ENCODE peak calls at places on chromosome 16, in five cellular contexts. T is transverse colon, G is tibial artery, X is epithelial cell of esophagus, J is lung. W is an unnamed sample.

GRCh38 chr16:72658888-72659717 is 388.8 kb downstream of the ZFHX3 start:
- DNase-seq in T (no peak), J (no peak), G (no peak), X (no peak), W (no peak)

GRCh38 chr16:87854907-87855683 is 14.2 kb downstream of the SLC7A5 start:
- DNase-seq in X (no peak), T (no peak), J (no peak), G (no peak), W (no peak)

GRCh38 chr16:47617732-47618131 is 156.6 kb downstream of the PHKB start:
- DNase-seq in J (no peak), X (peak; percentile 33), G (no peak), T (no peak), W (no peak)

GRCh38 chr16:76963614-76964315 is 227.2 kb upstream of the MON1B start:
- DNase-seq in X (no peak), G (no peak), J (no peak), T (no peak), W (no peak)

GRCh38 chr16:21028728-21029127 is 121.9 kb downstream of the DNAH3 start:
- DNase-seq in J (no peak), X (no peak), G (no peak), T (no peak), W (no peak)

GRCh38 chr16:80027007-80027965 is 426.7 kb upstream of the MAF start:
- DNase-seq in X (peak; percentile 99), G (peak; percentile 68), T (peak; percentile 40), J (peak; percentile 62), W (peak; percentile 86)

GRCh38 chr16:51839697-51840462 is 688.8 kb upstream of the SALL1 start:
- DNase-seq in J (no peak), G (no peak), X (peak; percentile 11), T (no peak), W (peak; percentile 74)

GRCh38 chr16:77250395-77250794 is 51.2 kb downstream of the SYCE1L start:
- DNase-seq in X (no peak), G (no peak), T (no peak), J (no peak), W (no peak)

GRCh38 chr16:75627856-75628255 is 4.8 kb upstream of the ADAT1 start:
- DNase-seq in G (no peak), X (no peak), J (no peak), T (no peak), W (no peak)

GRCh38 chr16:23952128-23953041 is 116.6 kb downstream of the PRKCB start:
- DNase-seq in T (no peak), X (no peak), G (no peak), J (no peak), W (no peak)

GRCh38 chr16:65988019-65988418 is 378.5 kb upstream of the CDH5 start:
- DNase-seq in G (no peak), X (no peak), T (no peak), J (no peak), W (no peak)

GRCh38 chr16:26930776-26931175 is 136.0 kb upstream of the C16orf82 start:
- DNase-seq in G (no peak), X (no peak), T (no peak), J (no peak), W (no peak)

GRCh38 chr16:8958344-8958808 is 5.3 kb downstream of the USP7 start:
- DNase-seq in X (peak; percentile 9), G (no peak), T (peak; percentile 52), J (no peak), W (no peak)

GRCh38 chr16:15583526-15583925 is 59.4 kb downstream of the MARF1 start:
- DNase-seq in T (no peak), J (no peak), X (no peak), G (no peak), W (no peak)

GRCh38 chr16:68113059-68113757 is 28.0 kb downstream of the NFATC3 start:
- DNase-seq in X (no peak), T (no peak), J (no peak), G (no peak), W (no peak)

DNA sequence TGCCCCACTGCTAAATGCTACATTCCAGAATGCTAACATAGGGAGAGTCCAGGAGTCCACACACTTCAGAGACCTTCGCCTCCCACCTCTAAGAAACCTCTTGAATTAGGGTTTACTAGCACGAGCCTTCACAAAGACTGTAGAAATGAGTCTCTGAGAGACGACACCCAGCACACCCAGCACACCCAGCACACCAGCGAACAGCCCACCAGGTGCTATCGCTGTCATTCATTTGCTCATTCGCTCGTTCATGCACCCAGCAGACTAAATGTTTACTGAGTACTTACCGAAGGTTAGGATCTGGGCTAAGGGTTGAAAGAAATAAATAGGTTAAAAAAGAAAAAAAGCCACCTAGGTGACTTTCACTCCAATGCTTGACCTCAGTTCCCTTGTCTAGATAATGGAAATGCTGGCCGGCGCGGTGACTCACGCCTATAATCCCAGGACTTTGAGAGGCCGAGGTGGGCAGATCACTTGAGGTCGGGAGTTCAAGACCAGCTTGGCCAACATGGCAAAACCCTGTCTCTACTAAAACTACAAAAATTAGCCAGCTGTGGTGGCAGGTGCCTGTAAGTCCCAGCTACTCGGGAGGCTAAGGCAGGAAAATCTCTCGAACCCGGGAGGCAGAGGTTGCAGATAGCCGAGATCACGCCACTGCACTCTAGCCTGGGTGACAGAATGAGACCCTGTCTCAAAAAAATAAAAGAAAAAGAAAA is 100.8 kb downstream of the ADCY9 start:
- DNase-seq in X (no peak), T (no peak), G (no peak), J (no peak), W (peak; percentile 72)
- H3K4me3 ChIP-seq in X (no peak overlapping the region), T (no peak overlapping the region), G (no peak overlapping the region), J (no peak overlapping the region), W (peak overlapping the region; percentile 1)

GRCh38 chr16:25177512-25177830 is 39.3 kb upstream of the AQP8 start:
- DNase-seq in T (no peak), J (no peak), G (no peak), X (no peak), W (no peak)

GRCh38 chr16:25172831-25173230 is 43.9 kb upstream of the AQP8 start:
- DNase-seq in G (no peak), T (no peak), X (no peak), J (no peak), W (no peak)

GRCh38 chr16:25177831-25178688 is 38.7 kb upstream of the AQP8 start:
- DNase-seq in J (no peak), X (no peak), G (no peak), T (peak; percentile 71), W (no peak)

GRCh38 chr16:25174285-25174684 is 42.5 kb upstream of the AQP8 start:
- DNase-seq in J (no peak), T (no peak), G (no peak), X (no peak), W (no peak)

GRCh38 chr16:25176136-25176535 is 40.6 kb upstream of the AQP8 start:
- DNase-seq in X (no peak), T (no peak), J (no peak), G (no peak), W (no peak)
- TF ChIP-seq CTCF in X (no peak), T (no peak), J (no peak), G (no peak), W (peak; percentile 20)

DNA sequence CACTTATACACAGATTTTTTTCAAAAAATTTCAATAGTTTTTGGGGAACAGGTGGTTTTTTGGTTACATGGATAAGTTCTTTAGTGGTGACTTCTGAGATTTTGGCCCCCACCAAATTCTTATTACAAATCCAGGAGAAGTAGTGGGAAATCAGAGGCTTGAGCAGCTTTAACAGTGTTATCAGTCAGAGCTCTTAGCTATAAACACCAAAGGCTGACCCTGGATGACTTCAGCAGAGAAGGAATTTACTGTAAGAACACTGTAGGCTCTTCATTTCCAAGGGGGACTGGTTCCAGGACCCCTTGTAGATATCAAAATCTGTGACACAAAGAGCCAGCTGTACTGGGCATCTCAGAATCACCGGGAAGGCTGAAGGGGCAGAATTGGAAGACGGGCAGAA is 17.8 kb downstream of the MPHOSPH6 start:
- DNase-seq in J (no peak), X (no peak), G (no peak), T (no peak), W (no peak)
- H3K4me3 ChIP-seq in J (no peak overlapping the region), X (no peak overlapping the region), G (no peak overlapping the region), T (no peak overlapping the region), W (no peak overlapping the region)

GRCh38 chr16:30710971-30711370 is 12.0 kb downstream of the SRCAP start:
- DNase-seq in T (no peak), G (no peak), J (no peak), X (no peak), W (no peak)
- TF ChIP-seq CTCF in T (no peak), G (no peak), J (no peak), X (no peak), W (no peak)

DNA sequence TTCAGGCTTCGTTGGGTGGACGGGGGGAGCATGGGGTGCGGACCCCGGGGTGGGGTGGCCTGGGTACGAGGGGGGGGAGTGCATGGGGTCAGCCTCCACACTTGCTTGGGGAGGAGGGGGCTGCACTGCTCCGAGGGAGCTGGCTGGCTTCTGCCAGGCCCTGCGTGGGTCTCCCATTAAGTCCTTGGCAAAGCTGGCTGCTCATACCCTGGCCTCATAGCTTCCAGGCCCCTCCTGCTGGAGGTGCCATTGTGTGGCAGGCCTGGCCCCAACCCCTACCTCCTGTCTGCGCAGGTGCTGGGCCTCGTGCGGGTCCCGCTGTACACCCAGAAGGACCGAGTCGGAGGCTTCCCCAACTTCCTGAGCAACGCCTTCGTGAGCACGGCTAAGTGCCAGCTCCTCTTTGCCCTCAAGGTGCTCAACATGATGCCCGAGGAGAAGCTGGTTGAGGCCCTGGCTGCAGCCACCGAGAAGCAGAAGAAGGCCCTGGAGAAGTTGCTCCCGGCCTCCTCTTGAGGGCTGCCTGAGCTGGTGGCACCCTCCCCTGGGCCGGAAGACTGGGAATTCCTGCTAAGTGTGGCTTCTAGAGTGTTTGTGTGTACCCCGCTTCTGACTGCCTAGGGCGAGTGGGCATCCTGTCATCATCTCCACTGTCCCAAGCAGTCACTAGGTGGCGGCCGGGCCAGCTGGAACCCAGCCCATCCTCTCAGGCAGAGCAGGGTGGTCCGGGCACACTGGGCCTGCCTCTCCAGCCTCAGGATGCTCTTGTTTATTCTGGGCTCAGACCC is 1.5 kb downstream of the NUDT16L1 start:
- DNase-seq in J (no peak), T (no peak), G (peak; percentile 75), X (no peak), W (no peak)
- H3K4me3 ChIP-seq in J (no peak overlapping the region), T (peak overlapping the region; percentile 51), G (peak overlapping the region; percentile 99), X (peak overlapping the region; percentile 64), W (peak overlapping the region; percentile 85)